ENCODE peak calls at places on chromosomes 7 and 10, in four cellular contexts. A is progenitor cell of endocrine pancreas, W is MCF 10A, S is choroid plexus epithelial cell. D is an unnamed sample.

GRCh38 chr10:49560526-49560925 is 21.6 kb upstream of the ERCC6 start:
- DNase-seq in W (no peak), A (no peak), S (no peak), D (no peak)

GRCh38 chr7:26658080-26658697 is 206.2 kb downstream of the SKAP2 start:
- DNase-seq in A (no peak), W (no peak), S (no peak), D (no peak)

GRCh38 chr10:95225136-95225535 is 31.1 kb downstream of the ACSM6 start:
- DNase-seq in A (no peak), S (no peak), W (no peak), D (no peak)

GRCh38 chr7:4556868-4557620 is 125.1 kb upstream of the FOXK1 start:
- DNase-seq in S (no peak), A (no peak), W (no peak), D (no peak)

GRCh38 chr7:29345590-29345989 is 151.0 kb downstream of the CHN2 start:
- DNase-seq in S (peak), W (peak), A (no peak), D (no peak)

GRCh38 chr10:44281089-44281613 is 103.7 kb downstream of the CXCL12 start:
- DNase-seq in S (no peak), A (no peak), W (no peak), D (no peak)

GRCh38 chr10:15540729-15541128 is 169.6 kb upstream of the FAM171A1 start:
- DNase-seq in W (no peak), A (no peak), S (peak), D (no peak)

GRCh38 chr7:27689045-27689877 is 26.6 kb upstream of the HIBADH start:
- DNase-seq in A (no peak), S (peak), W (peak), D (no peak)

GRCh38 chr10:7231420-7232414 is 179.1 kb downstream of the SFMBT2 start:
- DNase-seq in S (no peak), W (no peak), A (no peak), D (no peak)

GRCh38 chr10:17073720-17074547 is 55.7 kb downstream of the CUBN start:
- DNase-seq in W (no peak), S (no peak), A (no peak), D (no peak)

GRCh38 chr10:4431114-4431862 is 394.7 kb upstream of the AKR1E2 start:
- DNase-seq in S (peak), A (no peak), W (peak), D (no peak)

GRCh38 chr10:109737626-109738025 is 185.7 kb downstream of the XPNPEP1 start:
- DNase-seq in W (no peak), S (no peak), A (no peak), D (no peak)

GRCh38 chr7:120233338-120233737 is 39.6 kb upstream of the KCND2 start:
- DNase-seq in A (no peak), W (no peak), S (no peak), D (no peak)

GRCh38 chr10:126425473-126426065 is 37.3 kb upstream of the ADAM12 start:
- DNase-seq in W (no peak), S (peak), A (no peak), D (no peak)

GRCh38 chr10:49743464-49744075 is 18.6 kb downstream of the OGDHL start:
- DNase-seq in W (no peak), A (no peak), S (no peak), D (no peak)

GRCh38 chr7:101549734-101550133 is 79.4 kb downstream of the MYL10 start:
- DNase-seq in W (no peak), A (no peak), S (no peak), D (no peak)

GRCh38 chr10:120394446-120394845 is 62.6 kb upstream of the PLPP4 start:
- DNase-seq in A (no peak), W (peak), S (peak), D (no peak)

GRCh38 chr10:78937800-78938694 is 130.7 kb upstream of the ZMIZ1 start:
- DNase-seq in S (no peak), W (no peak), A (no peak), D (no peak)

GRCh38 chr10:73744690-73744994 is 470 bp downstream of the SEC24C start:
- DNase-seq in W (peak), S (peak), A (peak), D (peak)

DNA sequence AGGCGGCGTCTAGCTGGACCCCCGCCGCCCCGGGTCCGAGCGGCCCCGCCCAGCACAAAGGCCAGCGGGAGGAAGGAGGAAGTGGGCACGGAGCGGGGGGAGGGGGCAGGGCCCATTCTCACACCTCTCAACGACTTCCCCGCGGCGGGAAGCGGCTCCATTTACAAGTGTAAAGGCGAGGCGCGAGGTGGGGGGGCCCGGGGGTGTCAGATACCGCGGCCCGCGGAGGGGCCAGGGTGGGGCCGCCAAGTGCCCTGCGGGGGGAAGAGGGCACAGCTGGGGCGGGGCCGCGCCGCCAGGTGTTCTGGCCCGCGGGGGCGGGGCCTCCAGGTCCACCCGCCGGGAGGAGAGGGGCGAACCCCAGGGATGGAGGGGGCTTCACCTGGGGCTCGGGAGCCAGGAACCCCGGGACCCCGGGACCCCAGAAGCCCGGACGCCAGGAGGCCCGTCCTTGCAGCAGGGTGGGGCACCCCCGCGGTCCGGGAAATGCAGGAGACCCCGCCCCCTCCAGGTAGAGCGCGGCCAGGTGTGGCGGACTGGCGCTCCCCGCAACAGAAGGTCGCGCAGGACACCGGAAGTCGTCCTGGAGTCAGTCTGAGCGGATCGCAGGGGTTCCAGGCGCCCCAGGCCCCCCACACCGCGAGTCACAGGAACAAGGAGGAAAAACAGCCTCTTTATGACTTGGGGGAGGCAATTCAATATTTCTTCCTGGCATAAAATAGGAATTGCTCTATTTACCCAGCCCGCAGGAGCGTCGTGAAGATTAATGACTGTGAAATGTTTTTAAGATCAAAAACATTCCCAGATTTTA is 8.3 kb downstream of the CTBP2 start:
- DNase-seq in A (peak), W (no peak), S (no peak), D (no peak)
- TF ChIP-seq CTCF in A (no peak), W (no peak), S (no peak), D (no peak)

GRCh38 chr7:154795014-154795413 is 207.9 kb downstream of the PAXIP1 start:
- DNase-seq in A (no peak), W (no peak), S (no peak), D (no peak)

GRCh38 chr7:154792436-154793055 is 210.4 kb downstream of the PAXIP1 start:
- DNase-seq in A (no peak), W (no peak), S (no peak), D (no peak)

GRCh38 chr7:154791611-154792010 is 211.3 kb downstream of the PAXIP1 start:
- DNase-seq in W (no peak), A (no peak), S (no peak), D (no peak)

GRCh38 chr7:154795437-154795836 is 207.5 kb downstream of the PAXIP1 start:
- DNase-seq in W (no peak), A (no peak), S (no peak), D (no peak)

GRCh38 chr7:154794147-154794780 is 208.7 kb downstream of the PAXIP1 start:
- DNase-seq in A (peak), W (no peak), S (no peak), D (peak)
- TF ChIP-seq CTCF in A (peak), W (no peak), S (no peak), D (peak)

DNA sequence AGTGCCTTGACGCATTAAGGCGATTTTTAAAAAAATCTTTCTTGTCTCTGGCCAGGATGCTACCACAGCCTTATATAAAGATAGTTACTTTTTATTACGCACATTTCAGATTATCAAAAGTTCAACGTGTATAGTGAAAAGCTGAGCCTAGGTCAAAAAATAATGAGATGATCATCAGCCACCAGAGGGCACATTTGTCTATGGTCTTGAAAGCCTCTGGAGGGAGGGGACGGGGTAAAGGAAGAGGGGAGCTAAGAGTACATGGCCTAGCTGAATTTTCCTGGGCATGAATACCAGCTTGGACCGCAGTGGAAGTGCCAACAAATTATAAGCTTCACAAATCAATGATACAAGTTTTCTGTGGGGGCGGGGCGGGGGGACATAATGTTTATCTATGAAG is 285.9 kb upstream of the SMIM30 start:
- DNase-seq in W (peak), A (no peak), S (peak), D (no peak)
- TF ChIP-seq CTCF in W (peak), A (peak), S (peak), D (no peak)

DNA sequence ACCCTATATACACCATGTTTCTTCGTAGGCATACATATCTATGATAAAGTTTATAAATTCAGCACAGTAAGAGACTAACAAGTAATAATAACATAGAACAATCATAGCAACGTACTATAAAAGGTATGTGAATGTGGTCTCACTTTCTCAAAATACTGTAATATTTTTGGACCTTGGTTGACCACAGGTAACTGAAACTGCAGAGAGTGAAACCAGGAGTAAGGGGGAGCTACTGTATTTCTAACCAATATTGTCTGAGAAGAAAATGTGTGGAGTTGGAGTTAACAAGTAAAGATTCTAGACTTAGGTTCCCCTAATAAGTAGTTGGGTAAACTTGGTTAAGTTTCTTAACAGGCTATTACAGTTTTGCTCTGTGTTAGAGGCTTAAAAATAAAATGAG is 72.1 kb downstream of the GNAI1 start:
- DNase-seq in W (no peak), S (no peak), A (no peak), D (no peak)
- TF ChIP-seq CTCF in W (no peak), S (no peak), A (no peak), D (no peak)

DNA sequence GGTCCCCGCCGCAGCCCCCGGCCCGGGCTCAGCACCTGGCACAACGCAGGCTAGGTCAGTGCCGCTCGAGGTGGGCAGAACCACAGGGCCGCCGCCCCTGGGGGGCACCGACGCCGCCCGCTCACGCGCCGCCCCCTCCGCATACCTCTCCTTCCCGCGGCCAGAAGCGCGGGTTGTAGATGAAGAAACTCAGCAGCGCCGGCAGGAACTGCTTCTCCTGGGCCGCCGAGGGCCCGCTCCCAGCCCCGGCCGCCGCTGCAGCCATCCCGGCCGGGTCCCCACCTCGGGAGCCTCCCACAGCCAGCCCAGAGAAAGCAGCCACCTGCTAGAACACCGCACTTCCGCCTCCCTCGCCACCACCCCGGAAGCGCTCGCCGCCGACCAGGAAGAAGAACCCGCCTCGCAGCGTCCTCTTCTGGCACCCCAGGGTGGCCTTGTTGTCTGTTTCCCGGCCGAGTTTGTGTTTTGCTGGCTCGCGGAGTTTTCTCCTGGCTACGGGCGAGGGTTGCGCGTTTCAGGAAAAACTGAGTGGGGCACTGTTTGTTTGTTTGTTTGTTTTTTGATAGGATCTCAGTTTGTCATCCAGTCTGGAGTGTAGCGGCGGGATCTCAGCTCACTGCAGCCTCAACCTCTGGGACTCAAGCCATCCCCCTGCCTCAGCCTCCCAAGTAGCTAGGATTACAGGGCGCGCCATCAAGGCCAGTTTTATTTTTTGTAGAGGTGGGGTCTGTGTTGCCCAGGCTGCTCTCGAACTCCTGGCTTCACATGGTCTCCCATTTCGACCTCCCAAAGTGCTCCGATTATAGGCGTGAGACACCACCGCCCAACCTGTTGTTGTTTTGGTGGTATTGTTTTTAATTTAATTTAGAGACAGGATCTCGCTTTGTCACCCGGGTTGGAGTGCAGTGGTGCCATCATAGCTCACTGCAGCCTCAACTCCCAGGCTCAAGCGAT is 17.7 kb downstream of the OCM2 start:
- DNase-seq in S (peak), A (peak), W (peak), D (peak)
- TF ChIP-seq CTCF in S (peak), A (peak), W (no peak), D (no peak)

GRCh38 chr10:81866753-81867152 is 8.2 kb upstream of the NRG3 start:
- DNase-seq in A (no peak), W (no peak), S (peak), D (no peak)
- TF ChIP-seq CTCF in A (no peak), W (no peak), S (no peak), D (no peak)